ENCODE peak calls at places on chromosomes 2 and 18, in five cellular contexts. U is bronchial epithelial cell, A is fibroblast of mammary gland, G is mammary epithelial cell, W is stomach. T is an unnamed sample.

GRCh38 chr18:34729264-34729663 is 19.2 kb downstream of the DTNA start:
- DNase-seq in U (peak), A (peak), G (peak), W (no peak), T (no peak)

GRCh38 chr2:203636896-203637818 is 69.3 kb upstream of the CD28 start:
- DNase-seq in U (no peak), A (no peak), G (peak), W (no peak), T (no peak)

GRCh38 chr2:10346929-10347558 is 44.3 kb downstream of the HPCAL1 start:
- DNase-seq in U (no peak), A (no peak), G (no peak), W (no peak), T (no peak)

GRCh38 chr2:127067620-127068350 is 39.2 kb downstream of the BIN1 start:
- DNase-seq in U (peak), A (peak), G (peak), W (peak), T (no peak)

GRCh38 chr2:241115361-241115760 is 13.3 kb upstream of the MTERF4 start:
- DNase-seq in U (no peak), A (no peak), G (no peak), W (no peak), T (no peak)

GRCh38 chr2:11396690-11396985 is 52.2 kb upstream of the ROCK2 start:
- DNase-seq in U (no peak), A (no peak), G (no peak), W (no peak), T (no peak)

GRCh38 chr2:173605994-173606393 is 251.3 kb downstream of the CDCA7 start:
- DNase-seq in U (no peak), A (no peak), G (no peak), W (no peak), T (no peak)

GRCh38 chr2:157837851-157838441 is 38.2 kb downstream of the ACVR1 start:
- DNase-seq in U (no peak), A (peak), G (peak), W (no peak), T (no peak)

GRCh38 chr18:13369756-13370510 is 151.4 kb downstream of the LDLRAD4 start:
- DNase-seq in U (no peak), A (peak), G (no peak), W (no peak), T (peak)

GRCh38 chr2:102001767-102002142 is 10.0 kb downstream of the IL1R2 start:
- DNase-seq in U (peak), A (no peak), G (peak), W (no peak), T (no peak)

GRCh38 chr18:36759167-36759776 is 69.5 kb downstream of the TPGS2 start:
- DNase-seq in U (no peak), A (no peak), G (no peak), W (no peak), T (no peak)

GRCh38 chr18:34085140-34085739 is 139.5 kb downstream of the NOL4 start:
- DNase-seq in U (no peak), A (no peak), G (no peak), W (no peak), T (no peak)

GRCh38 chr18:22084547-22084946 is 84.8 kb upstream of the GATA6 start:
- DNase-seq in U (no peak), A (no peak), G (no peak), W (peak), T (no peak)

GRCh38 chr2:171762879-171763573 is 75.8 kb downstream of the DYNC1I2 start:
- DNase-seq in U (peak), A (peak), G (peak), W (no peak), T (no peak)

GRCh38 chr2:5587726-5588125 is 104.5 kb upstream of the SOX11 start:
- DNase-seq in U (no peak), A (no peak), G (no peak), W (no peak), T (no peak)

GRCh38 chr18:74493689-74494088 is 2.5 kb upstream of the CNDP2 start:
- DNase-seq in U (peak), A (peak), G (peak), W (peak), T (peak)

GRCh38 chr2:74585406-74586182 is 31.1 kb downstream of the DOK1 start:
- DNase-seq in U (no peak), A (no peak), G (no peak), W (no peak), T (no peak)

DNA sequence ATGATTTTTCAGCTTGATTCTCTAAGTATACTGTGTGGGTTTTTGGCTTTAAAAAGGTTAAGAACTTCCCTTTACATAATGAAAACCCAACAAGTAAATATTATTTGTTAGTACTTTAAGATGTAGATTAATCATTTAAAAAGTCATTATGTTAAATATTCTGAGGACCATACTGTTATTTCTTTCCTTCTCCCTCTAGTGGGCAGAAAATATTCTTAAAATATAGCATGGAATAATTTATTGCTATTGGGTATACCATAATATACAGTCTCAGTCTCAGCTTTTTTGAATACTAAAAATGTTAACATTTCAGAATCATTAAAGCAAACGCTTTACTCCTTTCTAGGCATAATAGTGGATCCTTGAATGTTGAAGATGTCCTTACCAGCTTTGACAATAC is 28.1 kb downstream of the CAMKMT start:
- DNase-seq in U (no peak), A (no peak), G (no peak), W (no peak), T (no peak)
- TF ChIP-seq CTCF in U (no peak), A (peak), G (peak), W (no peak), T (peak)

GRCh38 chr2:42169869-42170465 is 814 bp downstream of the EML4 start:
- DNase-seq in U (no peak), A (no peak), G (no peak), W (no peak), T (no peak)
- TF ChIP-seq CTCF in U (no peak), A (no peak), G (no peak), W (no peak), T (no peak)

DNA sequence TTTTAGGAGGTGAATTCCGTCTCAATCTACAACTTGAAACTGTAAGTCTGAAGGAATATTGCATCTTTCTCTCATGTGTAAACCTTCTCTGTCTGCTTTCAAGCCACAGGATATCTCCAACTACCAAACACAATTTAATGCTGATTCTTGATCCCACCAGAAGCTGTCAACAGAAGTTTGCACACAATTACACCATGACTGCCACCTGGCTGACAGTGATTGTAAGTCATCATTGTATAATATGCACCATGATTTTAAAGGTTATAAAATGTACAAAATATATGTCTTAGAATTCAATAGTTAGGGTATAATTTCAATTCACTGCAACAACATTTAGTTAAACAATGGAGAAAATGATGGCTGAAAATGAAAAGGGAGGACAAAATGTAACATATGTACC is 18.4 kb downstream of the PREPL start:
- DNase-seq in U (peak), A (peak), G (no peak), W (no peak), T (no peak)
- TF ChIP-seq CTCF in U (no peak), A (peak), G (peak), W (no peak), T (peak)

GRCh38 chr2:165902929-165903328 is 50.6 kb downstream of the TTC21B start:
- DNase-seq in U (no peak), A (peak), G (peak), W (no peak), T (no peak)
- TF ChIP-seq CTCF in U (no peak), A (peak), G (no peak), W (no peak), T (peak)

GRCh38 chr2:185787530-185788145 is 49.0 kb downstream of the FSIP2 start:
- DNase-seq in U (peak), A (peak), G (peak), W (no peak), T (no peak)
- TF ChIP-seq CTCF in U (no peak), A (no peak), G (no peak), W (no peak), T (no peak)

T was measured in osteocyte.